ENCODE peak calls at places on chromosomes 16 and 17, in nine cellular contexts. E is HFFc6; C is AG04449; X is H9; I is activated CD8-positive, alpha-beta memory T cell treated with anti-CD3 and anti-CD28 coated beads for 1 hour; A is AG09309; W is head of caudate nucleus; F is neural progenitor cell; P is posterior cingulate gyrus. G is an unnamed sample.

GRCh38 chr16:56423584-56424403 is 1.6 kb downstream of the AMFR start:
- DNase-seq in E (no peak), C (no peak), X (no peak), I (no peak), A (no peak), W (no peak), F (no peak), P (no peak), G (no peak)

GRCh38 chr17:30482555-30482954 is 5.3 kb downstream of the GOSR1 start:
- DNase-seq in E (no peak), C (no peak), X (no peak), I (no peak), A (no peak), W (no peak), F (no peak), P (no peak), G (no peak)

GRCh38 chr17:77887110-77887463 is 71.4 kb upstream of the TNRC6C start:
- DNase-seq in E (no peak), C (no peak), X (no peak), I (no peak), A (no peak), W (no peak), F (no peak), P (no peak), G (no peak)

GRCh38 chr17:81812571-81813370 is 8.8 kb downstream of the GCGR start:
- DNase-seq in E (no peak), C (no peak), X (no peak), I (no peak), A (no peak), W (no peak), F (no peak), P (no peak), G (peak; percentile 67)

GRCh38 chr17:61617261-61617660 is 26.2 kb upstream of the NACA2 start:
- DNase-seq in E (no peak), C (no peak), X (no peak), I (no peak), A (no peak), W (no peak), F (no peak), P (no peak), G (no peak)

GRCh38 chr16:46691720-46692119 is 2.3 kb downstream of the ORC6 start:
- DNase-seq in E (no peak), C (no peak), X (no peak), I (no peak), A (no peak), W (no peak), F (no peak), P (no peak), G (no peak)

GRCh38 chr17:58336456-58337094 is 8.0 kb upstream of the TSPOAP1 start:
- DNase-seq in E (no peak), C (no peak), X (peak; percentile 29), I (no peak), A (no peak), W (no peak), F (no peak), P (peak; percentile 47), G (peak; percentile 25)

GRCh38 chr16:11256657-11257130 is 690 bp upstream of the SOCS1 start:
- DNase-seq in E (peak; percentile 30), C (no peak), X (peak; percentile 57), I (no peak), A (no peak), W (peak; percentile 39), F (peak; percentile 71), P (peak; percentile 87), G (no peak)

GRCh38 chr17:8163978-8164814 is 1.4 kb upstream of the VAMP2 start:
- DNase-seq in E (peak; percentile 43), C (no peak), X (peak; percentile 72), I (peak; percentile 53), A (no peak), W (peak; percentile 71), F (no peak), P (peak; percentile 96), G (peak; percentile 75)

GRCh38 chr17:74452027-74452840 is 14.2 kb upstream of the CD300A start:
- DNase-seq in E (no peak), C (no peak), X (peak; percentile 49), I (no peak), A (no peak), W (no peak), F (no peak), P (no peak), G (peak; percentile 67)

GRCh38 chr17:69812240-69812837 is 262.7 kb upstream of the KCNJ16 start:
- DNase-seq in E (no peak), C (no peak), X (no peak), I (no peak), A (no peak), W (no peak), F (no peak), P (no peak), G (no peak)

GRCh38 chr16:79509221-79509631 is 91.3 kb downstream of the MAF start:
- DNase-seq in E (no peak), C (no peak), X (no peak), I (no peak), A (no peak), W (peak; percentile 44), F (peak; percentile 24), P (peak; percentile 90), G (peak; percentile 37)

GRCh38 chr17:4480929-4481898 is 17.5 kb upstream of the SPNS2 start:
- DNase-seq in E (no peak), C (no peak), X (no peak), I (peak; percentile 21), A (no peak), W (no peak), F (no peak), P (no peak), G (peak; percentile 49)

GRCh38 chr17:15744885-15745284 is 12.8 kb downstream of the TBC1D26 start:
- DNase-seq in E (no peak), C (no peak), X (peak; percentile 45), I (no peak), A (no peak), W (no peak), F (no peak), P (no peak), G (peak; percentile 54)

G was measured in H7.